ENCODE peak calls at places on chromosomes 4 and X, in six cellular contexts. H is adrenal gland, V is prostate gland, Z is brain microvascular endothelial cell, O is uterus, A is sigmoid colon. D is an unnamed sample.

GRCh38 chr4:5796976-5797375 is 86.0 kb downstream of the EVC start:
- DNase-seq in H (peak), V (no peak), Z (no peak), O (no peak), A (peak), D (no peak)

GRCh38 chr4:156442961-156443360 is 489.3 kb upstream of the CTSO start:
- DNase-seq in H (no peak), V (no peak), Z (no peak), O (no peak), A (no peak), D (no peak)

GRCh38 chrX:107451754-107452153 is 2.3 kb downstream of the FRMPD3 start:
- DNase-seq in H (no peak), V (no peak), Z (no peak), O (no peak), A (no peak), D (no peak)

GRCh38 chrX:151902813-151903591 is 9.7 kb upstream of the MAGEA4 start:
- DNase-seq in H (peak), V (peak), Z (peak), O (peak), A (peak), D (peak)

GRCh38 chrX:9738146-9738545 is 27.5 kb downstream of the GPR143 start:
- DNase-seq in H (no peak), V (no peak), Z (no peak), O (no peak), A (no peak), D (no peak)

GRCh38 chr4:20333141-20333690 is 81.5 kb downstream of the SLIT2 start:
- DNase-seq in H (no peak), V (no peak), Z (no peak), O (no peak), A (no peak), D (no peak)

GRCh38 chr4:113811329-113811728 is 49.8 kb upstream of the CAMK2D start:
- DNase-seq in H (no peak), V (no peak), Z (no peak), O (no peak), A (no peak), D (no peak)

GRCh38 chrX:47176101-47176740 is 17.4 kb upstream of the UBA1 start:
- DNase-seq in H (no peak), V (no peak), Z (no peak), O (peak), A (peak), D (no peak)

GRCh38 chr4:11416071-11416766 is 12.5 kb downstream of the HS3ST1 start:
- DNase-seq in H (no peak), V (no peak), Z (no peak), O (no peak), A (no peak), D (no peak)

GRCh38 chr4:6689506-6689960 is 4.1 kb upstream of the S100P start:
- DNase-seq in H (no peak), V (no peak), Z (no peak), O (no peak), A (no peak), D (peak)

GRCh38 chr4:69995526-69996016 is at the start of gene STATH:
- DNase-seq in H (no peak), V (no peak), Z (no peak), O (no peak), A (no peak), D (no peak)

GRCh38 chrX:47854474-47854873 is 17.8 kb downstream of the ZNF81 start:
- DNase-seq in H (peak), V (peak), Z (peak), O (peak), A (no peak), D (no peak)

GRCh38 chrX:109472939-109473713 is 8.8 kb downstream of the GUCY2F start:
- DNase-seq in H (peak), V (no peak), Z (peak), O (no peak), A (no peak), D (no peak)

GRCh38 chr4:10461850-10462400 is 4.7 kb upstream of the ZNF518B start:
- DNase-seq in H (no peak), V (no peak), Z (no peak), O (no peak), A (no peak), D (no peak)

GRCh38 chr4:98928131-98928504 is 815 bp downstream of the EIF4E start:
- DNase-seq in H (peak), V (peak), Z (peak), O (peak), A (peak), D (peak)

GRCh38 chr4:7759221-7759620 is 180.4 kb downstream of the AFAP1 start:
- DNase-seq in H (no peak), V (no peak), Z (no peak), O (no peak), A (no peak), D (no peak)
- H3K27ac ChIP-seq in H (no peak), V (no peak), Z (no peak), O (no peak), A (no peak), D (no peak)

DNA sequence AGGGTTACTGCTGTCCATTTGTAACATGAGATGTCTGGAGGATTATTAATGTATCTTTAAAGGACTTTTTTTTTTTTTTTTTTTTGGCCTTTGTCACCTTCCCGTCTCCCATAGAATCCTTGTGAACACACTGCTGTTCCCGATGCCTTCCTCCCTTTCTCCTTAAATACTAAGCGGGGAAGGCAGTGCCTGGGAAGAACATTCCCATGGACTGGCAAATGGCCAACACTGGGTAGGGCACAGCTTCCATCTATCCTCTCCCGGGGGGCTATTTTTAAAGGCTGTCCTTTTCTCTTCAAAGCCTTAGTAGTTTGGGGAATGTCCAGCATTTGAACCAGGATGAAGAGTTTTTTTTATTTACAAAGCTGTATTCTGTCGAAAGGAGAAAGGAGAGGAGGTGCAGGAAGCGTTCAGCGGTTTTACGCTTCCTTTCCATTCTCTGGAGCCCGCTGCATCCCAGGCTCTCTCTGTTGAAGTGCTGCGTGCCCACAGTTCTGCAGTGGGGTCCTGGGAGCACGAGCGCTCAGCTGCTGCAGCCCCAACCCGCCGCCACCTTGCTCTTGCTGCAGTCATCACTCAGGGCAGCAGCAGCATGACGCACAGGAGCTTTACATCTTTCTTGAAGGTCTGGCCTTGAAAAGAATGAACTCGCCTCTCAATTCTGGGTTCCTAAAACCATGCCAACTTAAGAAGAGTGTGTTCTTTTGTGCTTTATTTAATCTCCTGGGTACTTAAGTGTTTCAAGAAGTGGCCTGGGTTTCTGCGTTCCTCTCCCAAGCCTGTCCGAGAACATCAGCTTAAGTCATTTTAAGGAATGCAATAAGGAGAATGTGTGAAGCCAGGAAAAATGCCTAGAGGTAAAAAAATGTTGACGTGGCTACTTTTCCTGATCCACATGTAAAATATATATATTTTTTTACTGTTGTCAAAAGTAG is 427.2 kb downstream of the MAPK10 start:
- DNase-seq in H (no peak), V (no peak), Z (no peak), O (no peak), A (no peak), D (no peak)
- H3K27ac ChIP-seq in H (no peak), V (no peak), Z (no peak), O (no peak), A (no peak), D (no peak)

DNA sequence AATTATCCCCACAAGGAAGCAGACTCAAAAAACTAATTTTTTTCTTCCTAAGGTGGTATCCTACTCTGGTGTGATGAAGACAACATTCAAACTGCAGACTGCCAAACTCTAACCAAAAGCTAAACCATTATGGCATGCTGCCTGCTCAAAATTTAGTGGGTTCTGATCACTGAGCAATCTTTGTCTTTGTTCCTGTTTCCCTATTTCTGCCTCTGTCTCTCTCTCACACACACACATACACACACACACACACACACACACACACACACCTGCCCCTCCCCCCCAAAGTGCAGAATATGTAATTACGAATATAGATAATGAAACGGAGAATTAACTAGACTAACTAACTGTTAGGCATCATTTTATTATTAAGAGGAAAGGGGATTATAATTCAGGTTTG is 1278.6 kb downstream of the PCDH7 start:
- DNase-seq in H (no peak), V (no peak), Z (no peak), O (no peak), A (no peak), D (no peak)
- H3K27ac ChIP-seq in H (no peak), V (no peak), Z (no peak), O (no peak), A (no peak), D (no peak)

DNA sequence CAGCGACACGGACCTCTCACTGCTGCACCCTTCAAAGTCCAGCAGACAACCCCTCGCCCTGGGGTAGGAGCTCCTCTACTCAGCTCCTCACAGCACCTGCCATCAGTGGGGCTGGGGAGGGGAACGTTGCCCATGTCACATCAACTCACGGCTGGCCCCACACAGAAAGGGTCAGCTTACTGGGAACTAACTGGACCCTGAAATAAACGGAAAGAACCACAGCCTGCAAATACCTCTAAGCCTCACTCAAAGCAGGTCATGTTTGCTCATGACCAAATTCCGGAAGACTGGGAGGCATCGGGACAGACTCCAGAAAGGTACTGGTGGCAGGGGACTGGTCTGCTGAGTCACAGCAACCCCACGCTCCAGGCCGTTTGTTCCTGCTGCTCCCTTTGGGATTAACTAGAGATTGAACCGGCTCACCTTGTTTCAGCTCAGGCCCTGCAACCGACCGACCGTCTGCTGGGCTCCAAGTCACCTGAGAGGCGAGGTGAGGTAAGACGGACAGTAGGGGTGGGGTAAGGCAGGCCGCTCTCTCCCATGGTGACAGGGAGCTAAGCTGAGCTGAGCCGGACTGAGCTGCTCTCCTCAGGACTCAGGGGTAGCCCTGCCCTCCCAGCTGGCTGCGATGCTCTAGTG is 5.6 kb downstream of the G6PD start:
- DNase-seq in H (peak), V (peak), Z (no peak), O (no peak), A (no peak), D (peak)
- H3K27ac ChIP-seq in H (peak), V (peak), Z (peak), O (peak), A (no peak), D (peak)

GRCh38 chr4:53645108-53645507 is 53.8 kb upstream of the LNX1 start:
- DNase-seq in H (no peak), V (no peak), Z (no peak), O (no peak), A (no peak), D (no peak)
- H3K27ac ChIP-seq in H (no peak), V (peak), Z (no peak), O (no peak), A (no peak), D (no peak)

DNA sequence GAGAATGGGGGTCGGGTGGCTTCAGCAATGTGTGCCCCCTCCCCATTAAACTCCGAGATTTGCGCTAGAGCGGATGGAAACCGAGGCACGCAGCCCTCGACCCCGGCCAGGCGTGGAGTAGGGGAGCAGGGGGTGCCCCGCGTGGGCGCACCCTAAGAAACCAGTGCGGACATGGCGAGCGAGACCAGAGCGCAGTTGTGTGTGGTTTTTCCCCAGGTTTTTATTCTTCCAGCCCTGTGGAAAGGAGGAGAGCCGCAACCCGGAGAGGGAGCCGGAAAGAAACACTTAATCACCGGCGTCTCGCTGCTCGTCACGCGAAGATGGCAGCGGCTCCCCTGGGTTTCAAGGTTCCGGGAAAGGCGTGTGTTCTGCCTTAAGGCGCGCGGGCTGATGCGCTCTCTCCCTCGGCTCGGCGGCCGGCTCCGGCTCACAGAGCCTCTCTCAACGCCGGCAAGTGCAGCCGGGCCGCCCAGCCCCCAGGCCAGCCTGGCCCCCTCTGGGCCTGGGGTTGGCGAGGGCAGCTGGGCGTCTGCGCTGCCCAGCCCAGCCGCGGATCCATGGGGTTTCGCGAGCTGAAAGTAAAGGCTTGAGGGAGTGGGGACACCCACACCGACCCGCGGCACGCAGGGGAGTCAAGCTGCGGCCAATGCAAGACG is 73.9 kb upstream of the BCOR start:
- DNase-seq in H (no peak), V (no peak), Z (no peak), O (no peak), A (peak), D (no peak)
- H3K27ac ChIP-seq in H (peak), V (peak), Z (peak), O (peak), A (peak), D (peak)

GRCh38 chrX:110741213-110741796 is 54.3 kb downstream of the CHRDL1 start:
- DNase-seq in H (no peak), V (no peak), Z (peak), O (no peak), A (no peak), D (peak)
- H3K27ac ChIP-seq in H (no peak), V (no peak), Z (no peak), O (no peak), A (no peak), D (peak)

GRCh38 chr4:153204247-153205027 is at the start of gene TRIM2:
- DNase-seq in H (peak), V (peak), Z (peak), O (peak), A (peak), D (peak)
- H3K27ac ChIP-seq in H (no peak), V (peak), Z (no peak), O (peak), A (peak), D (peak)

GRCh38 chrX:1928805-1929204 is 313.9 kb downstream of the ASMT start:
- DNase-seq in H (peak), V (no peak), Z (no peak), O (no peak), A (no peak), D (no peak)

DNA sequence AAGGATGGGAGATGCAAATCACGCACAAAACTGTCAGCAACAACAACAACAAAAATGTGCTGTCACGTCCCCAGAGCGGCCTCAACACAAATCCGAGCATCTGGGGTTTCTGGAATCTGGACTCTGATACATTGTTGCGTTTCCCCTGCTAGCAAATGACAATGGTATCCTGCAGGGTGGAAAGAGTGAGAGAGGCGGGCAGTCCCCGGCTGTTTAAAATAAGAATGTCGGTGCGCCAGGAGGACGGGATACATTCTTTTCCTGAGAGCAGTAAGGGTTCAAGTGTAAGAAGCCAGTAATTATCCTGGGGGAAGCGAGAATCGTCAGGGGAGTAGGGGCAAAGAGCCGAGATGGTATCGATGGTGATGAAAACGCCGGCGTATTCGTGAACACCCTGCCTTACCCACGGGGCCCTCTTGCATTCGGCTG is 310.2 kb downstream of the ASMT start:
- DNase-seq in H (peak), V (no peak), Z (no peak), O (no peak), A (no peak), D (no peak)
- H3K27ac ChIP-seq in H (no peak), V (no peak), Z (no peak), O (no peak), A (no peak), D (no peak)

DNA sequence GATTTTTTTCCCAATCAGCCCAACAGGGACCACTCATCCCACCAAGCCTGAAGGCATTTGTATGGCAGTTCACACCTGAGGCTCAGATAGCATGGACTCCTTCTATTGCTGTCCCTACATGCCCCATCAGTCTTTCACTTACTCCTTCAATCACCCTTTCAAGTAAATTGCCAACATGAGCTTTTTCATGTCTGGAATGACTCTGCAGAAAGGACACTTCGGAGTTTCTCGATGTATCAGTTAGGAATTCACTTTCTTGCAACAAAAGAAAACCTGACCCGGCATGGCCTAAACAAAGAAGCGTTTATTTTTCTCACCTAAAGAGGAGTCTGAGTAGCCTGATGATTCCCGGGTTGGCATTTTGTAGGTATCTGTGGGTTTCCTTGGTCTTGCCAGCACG is 38.6 kb downstream of the RXFP1 start:
- DNase-seq in H (no peak), V (no peak), Z (no peak), O (no peak), A (no peak), D (no peak)
- H3K27ac ChIP-seq in H (no peak), V (no peak), Z (no peak), O (no peak), A (no peak), D (no peak)